ENCODE peak calls at places on chromosomes 5 and 9, in four cellular contexts. One of them, this sample, is unnamed.

GRCh38 chr9:104872959-104873850 is 54.8 kb downstream of the ABCA1 start:
- DNase-seq in heart right ventricle: no peak
- DNase-seq in CD4-positive, CD25-positive, alpha-beta regulatory T cell: no peak
- DNase-seq in natural killer cell treated with Interleukin-12 subunit alpha and Interleukin-12 subunit beta and Interleukin-15 and Interleukin-18, amount 100 ng/mL, for 72 hours: no peak
- DNase-seq in this sample: no peak

GRCh38 chr5:61673007-61673735 is 341.1 kb downstream of the ZSWIM6 start:
- DNase-seq in CD4-positive, CD25-positive, alpha-beta regulatory T cell: no peak
- DNase-seq in heart right ventricle: no peak
- DNase-seq in natural killer cell treated with Interleukin-12 subunit alpha and Interleukin-12 subunit beta and Interleukin-15 and Interleukin-18, amount 100 ng/mL, for 72 hours: no peak
- DNase-seq in this sample: no peak

GRCh38 chr5:179618923-179619554 is 4.4 kb downstream of the HNRNPH1 start:
- DNase-seq in heart right ventricle: no peak
- DNase-seq in natural killer cell treated with Interleukin-12 subunit alpha and Interleukin-12 subunit beta and Interleukin-15 and Interleukin-18, amount 100 ng/mL, for 72 hours: no peak
- DNase-seq in CD4-positive, CD25-positive, alpha-beta regulatory T cell: no peak
- DNase-seq in this sample: peak

GRCh38 chr5:137254695-137255094 is 244.4 kb downstream of the SPOCK1 start:
- DNase-seq in heart right ventricle: no peak
- DNase-seq in CD4-positive, CD25-positive, alpha-beta regulatory T cell: no peak
- DNase-seq in natural killer cell treated with Interleukin-12 subunit alpha and Interleukin-12 subunit beta and Interleukin-15 and Interleukin-18, amount 100 ng/mL, for 72 hours: no peak
- DNase-seq in this sample: no peak

GRCh38 chr9:130235558-130236435 is 29.8 kb upstream of the HMCN2 start:
- DNase-seq in natural killer cell treated with Interleukin-12 subunit alpha and Interleukin-12 subunit beta and Interleukin-15 and Interleukin-18, amount 100 ng/mL, for 72 hours: peak
- DNase-seq in heart right ventricle: peak
- DNase-seq in CD4-positive, CD25-positive, alpha-beta regulatory T cell: peak
- DNase-seq in this sample: peak

GRCh38 chr9:35510745-35511428 is 21.0 kb downstream of the RUSC2 start:
- DNase-seq in natural killer cell treated with Interleukin-12 subunit alpha and Interleukin-12 subunit beta and Interleukin-15 and Interleukin-18, amount 100 ng/mL, for 72 hours: no peak
- DNase-seq in heart right ventricle: peak
- DNase-seq in CD4-positive, CD25-positive, alpha-beta regulatory T cell: no peak
- DNase-seq in this sample: peak

GRCh38 chr5:166772770-166773169 is 1518.7 kb upstream of the WWC1 start:
- DNase-seq in natural killer cell treated with Interleukin-12 subunit alpha and Interleukin-12 subunit beta and Interleukin-15 and Interleukin-18, amount 100 ng/mL, for 72 hours: no peak
- DNase-seq in heart right ventricle: no peak
- DNase-seq in CD4-positive, CD25-positive, alpha-beta regulatory T cell: no peak
- DNase-seq in this sample: no peak

GRCh38 chr9:34929506-34930102 is 28.5 kb upstream of the PHF24 start:
- DNase-seq in CD4-positive, CD25-positive, alpha-beta regulatory T cell: peak
- DNase-seq in natural killer cell treated with Interleukin-12 subunit alpha and Interleukin-12 subunit beta and Interleukin-15 and Interleukin-18, amount 100 ng/mL, for 72 hours: no peak
- DNase-seq in heart right ventricle: no peak
- DNase-seq in this sample: no peak

GRCh38 chr9:86535406-86535915 is 181.3 kb upstream of the TUT7 start:
- DNase-seq in CD4-positive, CD25-positive, alpha-beta regulatory T cell: no peak
- DNase-seq in heart right ventricle: no peak
- DNase-seq in natural killer cell treated with Interleukin-12 subunit alpha and Interleukin-12 subunit beta and Interleukin-15 and Interleukin-18, amount 100 ng/mL, for 72 hours: no peak
- DNase-seq in this sample: no peak

GRCh38 chr5:148913493-148913892 is 87.1 kb downstream of the ADRB2 start:
- DNase-seq in heart right ventricle: no peak
- DNase-seq in CD4-positive, CD25-positive, alpha-beta regulatory T cell: no peak
- DNase-seq in natural killer cell treated with Interleukin-12 subunit alpha and Interleukin-12 subunit beta and Interleukin-15 and Interleukin-18, amount 100 ng/mL, for 72 hours: no peak
- DNase-seq in this sample: no peak

GRCh38 chr9:129697111-129697955 is 31.9 kb downstream of the PRRX2 start:
- DNase-seq in heart right ventricle: peak
- DNase-seq in CD4-positive, CD25-positive, alpha-beta regulatory T cell: no peak
- DNase-seq in natural killer cell treated with Interleukin-12 subunit alpha and Interleukin-12 subunit beta and Interleukin-15 and Interleukin-18, amount 100 ng/mL, for 72 hours: no peak
- DNase-seq in this sample: peak

GRCh38 chr5:57687641-57688040 is 205.0 kb upstream of the ACTBL2 start:
- DNase-seq in heart right ventricle: no peak
- DNase-seq in natural killer cell treated with Interleukin-12 subunit alpha and Interleukin-12 subunit beta and Interleukin-15 and Interleukin-18, amount 100 ng/mL, for 72 hours: no peak
- DNase-seq in CD4-positive, CD25-positive, alpha-beta regulatory T cell: no peak
- DNase-seq in this sample: no peak

GRCh38 chr9:20599195-20599594 is 23.1 kb downstream of the MLLT3 start:
- DNase-seq in heart right ventricle: no peak
- DNase-seq in natural killer cell treated with Interleukin-12 subunit alpha and Interleukin-12 subunit beta and Interleukin-15 and Interleukin-18, amount 100 ng/mL, for 72 hours: no peak
- DNase-seq in CD4-positive, CD25-positive, alpha-beta regulatory T cell: no peak
- DNase-seq in this sample: no peak

GRCh38 chr9:108297025-108297424 is 558.8 kb downstream of the ACTL7B start:
- DNase-seq in CD4-positive, CD25-positive, alpha-beta regulatory T cell: no peak
- DNase-seq in natural killer cell treated with Interleukin-12 subunit alpha and Interleukin-12 subunit beta and Interleukin-15 and Interleukin-18, amount 100 ng/mL, for 72 hours: no peak
- DNase-seq in heart right ventricle: no peak
- DNase-seq in this sample: peak

GRCh38 chr9:136526625-136527066 is 19.2 kb downstream of the NOTCH1 start:
- DNase-seq in natural killer cell treated with Interleukin-12 subunit alpha and Interleukin-12 subunit beta and Interleukin-15 and Interleukin-18, amount 100 ng/mL, for 72 hours: no peak
- DNase-seq in heart right ventricle: no peak
- DNase-seq in CD4-positive, CD25-positive, alpha-beta regulatory T cell: no peak
- DNase-seq in this sample: no peak

GRCh38 chr5:124949862-124950261 is 203.4 kb upstream of the ZNF608 start:
- DNase-seq in heart right ventricle: no peak
- DNase-seq in CD4-positive, CD25-positive, alpha-beta regulatory T cell: no peak
- DNase-seq in natural killer cell treated with Interleukin-12 subunit alpha and Interleukin-12 subunit beta and Interleukin-15 and Interleukin-18, amount 100 ng/mL, for 72 hours: no peak
- DNase-seq in this sample: no peak

GRCh38 chr9:136902259-136902821 is 16.0 kb downstream of the TRAF2 start:
- DNase-seq in CD4-positive, CD25-positive, alpha-beta regulatory T cell: peak
- DNase-seq in heart right ventricle: peak
- DNase-seq in natural killer cell treated with Interleukin-12 subunit alpha and Interleukin-12 subunit beta and Interleukin-15 and Interleukin-18, amount 100 ng/mL, for 72 hours: peak
- DNase-seq in this sample: peak

GRCh38 chr5:143648696-143649095 is 163.3 kb upstream of the HMHB1 start:
- DNase-seq in natural killer cell treated with Interleukin-12 subunit alpha and Interleukin-12 subunit beta and Interleukin-15 and Interleukin-18, amount 100 ng/mL, for 72 hours: no peak
- DNase-seq in CD4-positive, CD25-positive, alpha-beta regulatory T cell: peak
- DNase-seq in heart right ventricle: no peak
- DNase-seq in this sample: no peak

GRCh38 chr5:56270058-56270457 is 36.9 kb upstream of the ANKRD55 start:
- DNase-seq in CD4-positive, CD25-positive, alpha-beta regulatory T cell: peak
- DNase-seq in heart right ventricle: no peak
- DNase-seq in natural killer cell treated with Interleukin-12 subunit alpha and Interleukin-12 subunit beta and Interleukin-15 and Interleukin-18, amount 100 ng/mL, for 72 hours: no peak
- DNase-seq in this sample: no peak

GRCh38 chr9:14309403-14309802 is 4.5 kb downstream of the NFIB start:
- DNase-seq in natural killer cell treated with Interleukin-12 subunit alpha and Interleukin-12 subunit beta and Interleukin-15 and Interleukin-18, amount 100 ng/mL, for 72 hours: no peak
- DNase-seq in heart right ventricle: no peak
- DNase-seq in CD4-positive, CD25-positive, alpha-beta regulatory T cell: no peak
- DNase-seq in this sample: no peak

GRCh38 chr9:8012986-8013385 is 213.4 kb upstream of the DMAC1 start:
- DNase-seq in heart right ventricle: no peak
- DNase-seq in CD4-positive, CD25-positive, alpha-beta regulatory T cell: no peak
- DNase-seq in natural killer cell treated with Interleukin-12 subunit alpha and Interleukin-12 subunit beta and Interleukin-15 and Interleukin-18, amount 100 ng/mL, for 72 hours: no peak
- DNase-seq in this sample: no peak

GRCh38 chr5:146883496-146883895 is 4.9 kb upstream of the PPP2R2B start:
- DNase-seq in CD4-positive, CD25-positive, alpha-beta regulatory T cell: no peak
- DNase-seq in natural killer cell treated with Interleukin-12 subunit alpha and Interleukin-12 subunit beta and Interleukin-15 and Interleukin-18, amount 100 ng/mL, for 72 hours: no peak
- DNase-seq in heart right ventricle: no peak
- DNase-seq in this sample: no peak

GRCh38 chr5:132055808-132056609 is 4.4 kb upstream of the IL3 start:
- DNase-seq in heart right ventricle: no peak
- DNase-seq in natural killer cell treated with Interleukin-12 subunit alpha and Interleukin-12 subunit beta and Interleukin-15 and Interleukin-18, amount 100 ng/mL, for 72 hours: peak
- DNase-seq in CD4-positive, CD25-positive, alpha-beta regulatory T cell: peak
- DNase-seq in this sample: peak

GRCh38 chr5:111200828-111201227 is 23.4 kb upstream of the CAMK4 start:
- DNase-seq in CD4-positive, CD25-positive, alpha-beta regulatory T cell: no peak
- DNase-seq in heart right ventricle: no peak
- DNase-seq in natural killer cell treated with Interleukin-12 subunit alpha and Interleukin-12 subunit beta and Interleukin-15 and Interleukin-18, amount 100 ng/mL, for 72 hours: no peak
- DNase-seq in this sample: no peak

GRCh38 chr9:125747053-125747764 is at the start of gene PBX3:
- DNase-seq in natural killer cell treated with Interleukin-12 subunit alpha and Interleukin-12 subunit beta and Interleukin-15 and Interleukin-18, amount 100 ng/mL, for 72 hours: peak
- DNase-seq in heart right ventricle: peak
- DNase-seq in CD4-positive, CD25-positive, alpha-beta regulatory T cell: peak
- DNase-seq in this sample: peak

GRCh38 chr5:68304421-68305052 is 89.0 kb downstream of the PIK3R1 start:
- DNase-seq in natural killer cell treated with Interleukin-12 subunit alpha and Interleukin-12 subunit beta and Interleukin-15 and Interleukin-18, amount 100 ng/mL, for 72 hours: no peak
- DNase-seq in CD4-positive, CD25-positive, alpha-beta regulatory T cell: no peak
- DNase-seq in heart right ventricle: no peak
- DNase-seq in this sample: no peak

GRCh38 chr5:157143127-157143959 is 678 bp upstream of the MED7 start:
- DNase-seq in natural killer cell treated with Interleukin-12 subunit alpha and Interleukin-12 subunit beta and Interleukin-15 and Interleukin-18, amount 100 ng/mL, for 72 hours: peak
- DNase-seq in CD4-positive, CD25-positive, alpha-beta regulatory T cell: peak
- DNase-seq in heart right ventricle: peak
- DNase-seq in this sample: peak

GRCh38 chr5:154943527-154943926 is 2.7 kb downstream of the MRPL22 start:
- DNase-seq in CD4-positive, CD25-positive, alpha-beta regulatory T cell: no peak
- DNase-seq in natural killer cell treated with Interleukin-12 subunit alpha and Interleukin-12 subunit beta and Interleukin-15 and Interleukin-18, amount 100 ng/mL, for 72 hours: no peak
- DNase-seq in heart right ventricle: no peak
- DNase-seq in this sample: no peak

GRCh38 chr9:33628865-33629410 is 104.9 kb downstream of the ANKRD18B start:
- DNase-seq in natural killer cell treated with Interleukin-12 subunit alpha and Interleukin-12 subunit beta and Interleukin-15 and Interleukin-18, amount 100 ng/mL, for 72 hours: no peak
- DNase-seq in CD4-positive, CD25-positive, alpha-beta regulatory T cell: no peak
- DNase-seq in heart right ventricle: no peak
- DNase-seq in this sample: no peak

GRCh38 chr5:179930788-179931473 is 23.2 kb upstream of the TBC1D9B start:
- DNase-seq in CD4-positive, CD25-positive, alpha-beta regulatory T cell: no peak
- DNase-seq in heart right ventricle: no peak
- DNase-seq in natural killer cell treated with Interleukin-12 subunit alpha and Interleukin-12 subunit beta and Interleukin-15 and Interleukin-18, amount 100 ng/mL, for 72 hours: no peak
- DNase-seq in this sample: no peak

GRCh38 chr5:180047667-180048066 is 23.9 kb downstream of the RNF130 start:
- DNase-seq in heart right ventricle: peak
- DNase-seq in natural killer cell treated with Interleukin-12 subunit alpha and Interleukin-12 subunit beta and Interleukin-15 and Interleukin-18, amount 100 ng/mL, for 72 hours: no peak
- DNase-seq in CD4-positive, CD25-positive, alpha-beta regulatory T cell: no peak
- DNase-seq in this sample: no peak